ENCODE peak calls at places on chromosomes 3 and 15, in four cellular contexts. M, P, K and N are unnamed samples.

GRCh38 chr3:72700106-72700505 is 148.1 kb downstream of the SHQ1 start:
- DNase-seq in K (no peak), M (no peak), P (no peak), N (no peak)

GRCh38 chr3:167976880-167977498 is 118.7 kb downstream of the GOLIM4 start:
- DNase-seq in K (no peak), P (peak; percentile 8), M (no peak), N (no peak)

GRCh38 chr3:29764059-29764458 is 483.2 kb downstream of the RBMS3 start:
- DNase-seq in M (no peak), K (no peak), P (peak; percentile 84), N (peak; percentile 31)

GRCh38 chr3:66442254-66443249 is 58.3 kb downstream of the LRIG1 start:
- DNase-seq in M (no peak), K (no peak), P (peak; percentile 65), N (no peak)

GRCh38 chr3:123511726-123512125 is 62.8 kb upstream of the ADCY5 start:
- DNase-seq in K (no peak), M (no peak), P (no peak), N (no peak)

GRCh38 chr3:136751259-136752045 is 726 bp downstream of the STAG1 start:
- DNase-seq in P (peak; percentile 70), M (peak; percentile 30), K (peak; percentile 35), N (no peak)

GRCh38 chr3:45551214-45552010 is 43.1 kb upstream of the LIMD1 start:
- DNase-seq in P (peak; percentile 98), K (no peak), M (no peak), N (peak; percentile 97)

GRCh38 chr15:33608714-33609113 is 297.9 kb downstream of the RYR3 start:
- DNase-seq in M (no peak), P (peak; percentile 15), K (no peak), N (no peak)

GRCh38 chr15:72139667-72140066 is 21.5 kb downstream of the SENP8 start:
- DNase-seq in K (no peak), M (no peak), P (no peak), N (no peak)

GRCh38 chr3:89256395-89256794 is 149.0 kb downstream of the EPHA3 start:
- DNase-seq in M (no peak), P (no peak), K (no peak), N (no peak)

GRCh38 chr3:43289401-43289800 is 3.1 kb downstream of the SNRK start:
- DNase-seq in P (no peak), M (no peak), K (no peak), N (no peak)

GRCh38 chr3:35263477-35263876 is 375.8 kb upstream of the ARPP21 start:
- DNase-seq in K (no peak), P (no peak), M (no peak), N (no peak)

GRCh38 chr3:66400381-66401156 is 100.3 kb downstream of the LRIG1 start:
- DNase-seq in K (no peak), M (no peak), P (no peak), N (no peak)

GRCh38 chr3:188059346-188059745 is 94.6 kb upstream of the LPP start:
- DNase-seq in K (no peak), P (no peak), M (no peak), N (no peak)

GRCh38 chr3:42668793-42669217 is 15.3 kb downstream of the ZBTB47 start:
- DNase-seq in M (no peak), P (no peak), K (no peak), N (no peak)

GRCh38 chr3:154164387-154164786 is 43.2 kb downstream of the ARHGEF26 start:
- DNase-seq in M (no peak), P (no peak), K (no peak), N (no peak)

GRCh38 chr3:129663045-129663446 is 56.6 kb upstream of the PLXND1 start:
- DNase-seq in K (no peak), M (no peak), P (no peak), N (no peak)

GRCh38 chr3:71896751-71897150 is 111.8 kb upstream of the PROK2 start:
- DNase-seq in P (no peak), M (no peak), K (no peak), N (no peak)

GRCh38 chr3:111733154-111733553 is 125.9 kb upstream of the PHLDB2 start:
- DNase-seq in M (no peak), P (no peak), K (no peak), N (no peak)

GRCh38 chr3:141105828-141106628 is 54.9 kb downstream of the SPSB4 start:
- DNase-seq in K (peak; percentile 25), P (peak; percentile 88), M (peak; percentile 25), N (peak; percentile 72)

GRCh38 chr3:194292331-194292730 is 58.8 kb downstream of the CPN2 start:
- DNase-seq in M (no peak), P (no peak), K (no peak), N (no peak)

GRCh38 chr15:31387483-31388118 is 61.0 kb downstream of the KLF13 start:
- DNase-seq in P (no peak), M (no peak), K (no peak), N (no peak)